ENCODE peak calls at places on chromosome 13, in five cellular contexts. One of them, this sample, is unnamed.
A peak's percentile ranks its signal among the peaks of the same experiment; 100 is the strongest.

GRCh38 chr13:45295536-45295935 is 45.4 kb downstream of the TPT1 start:
- DNase-seq in cardiac fibroblast: peak; percentile 53
- DNase-seq in ACHN: no peak
- DNase-seq in stimulated activated CD4-positive, alpha-beta T cell treated with anti-CD3 and anti-CD28 coated beads, TNF-alpha, amount 100 ng/mL, for 48 hours: no peak
- DNase-seq in transverse colon: no peak
- DNase-seq in this sample: no peak

GRCh38 chr13:75687145-75687763 is 51.1 kb downstream of the LMO7 start:
- DNase-seq in stimulated activated CD4-positive, alpha-beta T cell treated with anti-CD3 and anti-CD28 coated beads, TNF-alpha, amount 100 ng/mL, for 48 hours: no peak
- DNase-seq in ACHN: peak; percentile 44
- DNase-seq in cardiac fibroblast: peak; percentile 74
- DNase-seq in transverse colon: no peak
- DNase-seq in this sample: peak; percentile 61

GRCh38 chr13:36282818-36283432 is 14.7 kb downstream of the CCDC169 start:
- DNase-seq in cardiac fibroblast: peak; percentile 67
- DNase-seq in transverse colon: no peak
- DNase-seq in ACHN: peak; percentile 52
- DNase-seq in stimulated activated CD4-positive, alpha-beta T cell treated with anti-CD3 and anti-CD28 coated beads, TNF-alpha, amount 100 ng/mL, for 48 hours: no peak
- DNase-seq in this sample: peak; percentile 61

GRCh38 chr13:51590231-51590630 is 6.0 kb downstream of the WDFY2 start:
- DNase-seq in ACHN: no peak
- DNase-seq in transverse colon: no peak
- DNase-seq in stimulated activated CD4-positive, alpha-beta T cell treated with anti-CD3 and anti-CD28 coated beads, TNF-alpha, amount 100 ng/mL, for 48 hours: no peak
- DNase-seq in cardiac fibroblast: no peak
- DNase-seq in this sample: no peak

GRCh38 chr13:74839656-74840055 is 642.3 kb downstream of the TBC1D4 start:
- DNase-seq in stimulated activated CD4-positive, alpha-beta T cell treated with anti-CD3 and anti-CD28 coated beads, TNF-alpha, amount 100 ng/mL, for 48 hours: no peak
- DNase-seq in transverse colon: no peak
- DNase-seq in ACHN: no peak
- DNase-seq in cardiac fibroblast: peak; percentile 77
- DNase-seq in this sample: no peak

GRCh38 chr13:40345654-40346372 is 320.6 kb downstream of the FOXO1 start:
- DNase-seq in ACHN: no peak
- DNase-seq in transverse colon: no peak
- DNase-seq in stimulated activated CD4-positive, alpha-beta T cell treated with anti-CD3 and anti-CD28 coated beads, TNF-alpha, amount 100 ng/mL, for 48 hours: no peak
- DNase-seq in cardiac fibroblast: no peak
- DNase-seq in this sample: no peak

GRCh38 chr13:112486386-112487126 is 101.4 kb downstream of the TUBGCP3 start:
- DNase-seq in ACHN: no peak
- DNase-seq in transverse colon: no peak
- DNase-seq in cardiac fibroblast: no peak
- DNase-seq in stimulated activated CD4-positive, alpha-beta T cell treated with anti-CD3 and anti-CD28 coated beads, TNF-alpha, amount 100 ng/mL, for 48 hours: no peak
- DNase-seq in this sample: no peak

GRCh38 chr13:26621731-26622401 is 64.4 kb downstream of the WASF3 start:
- DNase-seq in stimulated activated CD4-positive, alpha-beta T cell treated with anti-CD3 and anti-CD28 coated beads, TNF-alpha, amount 100 ng/mL, for 48 hours: no peak
- DNase-seq in ACHN: no peak
- DNase-seq in transverse colon: peak; percentile 30
- DNase-seq in cardiac fibroblast: no peak
- DNase-seq in this sample: no peak

GRCh38 chr13:38535271-38535670 is 151.6 kb upstream of the FREM2 start:
- DNase-seq in ACHN: no peak
- DNase-seq in transverse colon: no peak
- DNase-seq in stimulated activated CD4-positive, alpha-beta T cell treated with anti-CD3 and anti-CD28 coated beads, TNF-alpha, amount 100 ng/mL, for 48 hours: no peak
- DNase-seq in cardiac fibroblast: no peak
- DNase-seq in this sample: no peak

GRCh38 chr13:113171250-113172125 is 13.0 kb downstream of the PROZ start:
- DNase-seq in stimulated activated CD4-positive, alpha-beta T cell treated with anti-CD3 and anti-CD28 coated beads, TNF-alpha, amount 100 ng/mL, for 48 hours: no peak
- DNase-seq in cardiac fibroblast: no peak
- DNase-seq in ACHN: no peak
- DNase-seq in transverse colon: no peak
- DNase-seq in this sample: no peak

GRCh38 chr13:77898097-77898496 is 20.5 kb downstream of the EDNRB start:
- DNase-seq in cardiac fibroblast: peak; percentile 86
- DNase-seq in transverse colon: no peak
- DNase-seq in ACHN: no peak
- DNase-seq in stimulated activated CD4-positive, alpha-beta T cell treated with anti-CD3 and anti-CD28 coated beads, TNF-alpha, amount 100 ng/mL, for 48 hours: no peak
- DNase-seq in this sample: no peak

GRCh38 chr13:44921931-44922758 is 67.1 kb downstream of the NUFIP1 start:
- DNase-seq in stimulated activated CD4-positive, alpha-beta T cell treated with anti-CD3 and anti-CD28 coated beads, TNF-alpha, amount 100 ng/mL, for 48 hours: no peak
- DNase-seq in ACHN: peak; percentile 56
- DNase-seq in transverse colon: peak; percentile 31
- DNase-seq in cardiac fibroblast: peak; percentile 98
- DNase-seq in this sample: peak; percentile 87

GRCh38 chr13:77267362-77267761 is 59.5 kb downstream of the MYCBP2 start:
- DNase-seq in cardiac fibroblast: peak; percentile 26
- DNase-seq in ACHN: no peak
- DNase-seq in transverse colon: no peak
- DNase-seq in stimulated activated CD4-positive, alpha-beta T cell treated with anti-CD3 and anti-CD28 coated beads, TNF-alpha, amount 100 ng/mL, for 48 hours: no peak
- DNase-seq in this sample: no peak

GRCh38 chr13:31887311-31887710 is 144.3 kb upstream of the FRY start:
- DNase-seq in ACHN: no peak
- DNase-seq in cardiac fibroblast: peak; percentile 76
- DNase-seq in stimulated activated CD4-positive, alpha-beta T cell treated with anti-CD3 and anti-CD28 coated beads, TNF-alpha, amount 100 ng/mL, for 48 hours: no peak
- DNase-seq in transverse colon: no peak
- DNase-seq in this sample: no peak

GRCh38 chr13:23701646-23702045 is 131.4 kb downstream of the TNFRSF19 start:
- DNase-seq in ACHN: no peak
- DNase-seq in cardiac fibroblast: peak; percentile 100
- DNase-seq in transverse colon: peak; percentile 38
- DNase-seq in stimulated activated CD4-positive, alpha-beta T cell treated with anti-CD3 and anti-CD28 coated beads, TNF-alpha, amount 100 ng/mL, for 48 hours: no peak
- DNase-seq in this sample: no peak

GRCh38 chr13:28719656-28720055 is 886 bp upstream of the SLC46A3 start:
- DNase-seq in ACHN: no peak
- DNase-seq in cardiac fibroblast: peak; percentile 95
- DNase-seq in transverse colon: no peak
- DNase-seq in stimulated activated CD4-positive, alpha-beta T cell treated with anti-CD3 and anti-CD28 coated beads, TNF-alpha, amount 100 ng/mL, for 48 hours: no peak
- DNase-seq in this sample: no peak

GRCh38 chr13:50222569-50223332 is 207.5 kb downstream of the KCNRG start:
- DNase-seq in ACHN: no peak
- DNase-seq in transverse colon: peak; percentile 60
- DNase-seq in stimulated activated CD4-positive, alpha-beta T cell treated with anti-CD3 and anti-CD28 coated beads, TNF-alpha, amount 100 ng/mL, for 48 hours: no peak
- DNase-seq in cardiac fibroblast: peak; percentile 93
- DNase-seq in this sample: no peak

GRCh38 chr13:49733181-49733951 is 42.1 kb upstream of the EBPL start:
- DNase-seq in cardiac fibroblast: peak; percentile 17
- DNase-seq in transverse colon: no peak
- DNase-seq in ACHN: no peak
- DNase-seq in stimulated activated CD4-positive, alpha-beta T cell treated with anti-CD3 and anti-CD28 coated beads, TNF-alpha, amount 100 ng/mL, for 48 hours: no peak
- DNase-seq in this sample: no peak

GRCh38 chr13:41900918-41901317 is 60.0 kb downstream of the VWA8 start:
- DNase-seq in transverse colon: no peak
- DNase-seq in stimulated activated CD4-positive, alpha-beta T cell treated with anti-CD3 and anti-CD28 coated beads, TNF-alpha, amount 100 ng/mL, for 48 hours: peak; percentile 40
- DNase-seq in cardiac fibroblast: peak; percentile 25
- DNase-seq in ACHN: no peak
- DNase-seq in this sample: peak; percentile 40

GRCh38 chr13:108326318-108326717 is 56.8 kb downstream of the TNFSF13B start:
- DNase-seq in ACHN: no peak
- DNase-seq in transverse colon: no peak
- DNase-seq in stimulated activated CD4-positive, alpha-beta T cell treated with anti-CD3 and anti-CD28 coated beads, TNF-alpha, amount 100 ng/mL, for 48 hours: no peak
- DNase-seq in cardiac fibroblast: no peak
- DNase-seq in this sample: no peak

GRCh38 chr13:113410472-113411201 is 42.7 kb downstream of the ADPRHL1 start:
- DNase-seq in transverse colon: peak; percentile 25
- DNase-seq in cardiac fibroblast: peak; percentile 90
- DNase-seq in stimulated activated CD4-positive, alpha-beta T cell treated with anti-CD3 and anti-CD28 coated beads, TNF-alpha, amount 100 ng/mL, for 48 hours: no peak
- DNase-seq in ACHN: peak; percentile 58
- DNase-seq in this sample: peak; percentile 82